ENCODE peak calls at places on chromosomes 6 and 20, in six cellular contexts. One of them, this sample, is unnamed.

GRCh38 chr6:112839525-112839961 is 492.4 kb downstream of the RFPL4B start:
- DNase-seq in GM12878: no peak
- DNase-seq in A549: no peak
- DNase-seq in endothelial cell of umbilical vein: peak; percentile 4
- DNase-seq in K562: no peak
- DNase-seq in HepG2: no peak
- DNase-seq in this sample: no peak

GRCh38 chr6:138600726-138601125 is 101.4 kb upstream of the NHSL1 start:
- DNase-seq in A549: no peak
- DNase-seq in HepG2: no peak
- DNase-seq in K562: no peak
- DNase-seq in endothelial cell of umbilical vein: no peak
- DNase-seq in GM12878: no peak
- DNase-seq in this sample: no peak

GRCh38 chr20:54914995-54915394 is 439.6 kb downstream of the DOK5 start:
- DNase-seq in GM12878: no peak
- DNase-seq in HepG2: no peak
- DNase-seq in A549: no peak
- DNase-seq in endothelial cell of umbilical vein: no peak
- DNase-seq in K562: no peak
- DNase-seq in this sample: no peak

GRCh38 chr6:136508701-136509387 is 41.4 kb downstream of the MAP7 start:
- DNase-seq in HepG2: no peak
- DNase-seq in endothelial cell of umbilical vein: no peak
- DNase-seq in K562: no peak
- DNase-seq in A549: no peak
- DNase-seq in GM12878: no peak
- DNase-seq in this sample: no peak

GRCh38 chr6:12725263-12725662 is 8.7 kb downstream of the PHACTR1 start:
- DNase-seq in endothelial cell of umbilical vein: no peak
- DNase-seq in GM12878: no peak
- DNase-seq in A549: no peak
- DNase-seq in HepG2: no peak
- DNase-seq in K562: no peak
- DNase-seq in this sample: no peak

GRCh38 chr6:133895573-133896343 is 6.8 kb downstream of the TCF21 start:
- DNase-seq in HepG2: no peak
- DNase-seq in endothelial cell of umbilical vein: no peak
- DNase-seq in K562: no peak
- DNase-seq in A549: no peak
- DNase-seq in GM12878: no peak
- DNase-seq in this sample: no peak

GRCh38 chr6:136550330-136551071 is at the start of gene MAP7:
- DNase-seq in GM12878: no peak
- DNase-seq in A549: peak; percentile 80
- DNase-seq in endothelial cell of umbilical vein: peak; percentile 30
- DNase-seq in K562: peak; percentile 93
- DNase-seq in HepG2: no peak
- DNase-seq in this sample: peak; percentile 60

GRCh38 chr6:95578106-95578410 is 723 bp downstream of the MANEA start:
- DNase-seq in GM12878: no peak
- DNase-seq in K562: peak; percentile 9
- DNase-seq in A549: no peak
- DNase-seq in HepG2: peak; percentile 15
- DNase-seq in endothelial cell of umbilical vein: no peak
- DNase-seq in this sample: no peak

GRCh38 chr6:21277601-21278043 is 315.9 kb upstream of the SOX4 start:
- DNase-seq in HepG2: no peak
- DNase-seq in K562: no peak
- DNase-seq in endothelial cell of umbilical vein: no peak
- DNase-seq in GM12878: no peak
- DNase-seq in A549: peak; percentile 3
- DNase-seq in this sample: no peak

GRCh38 chr6:79864421-79864820 is 82.9 kb downstream of the ELOVL4 start:
- DNase-seq in endothelial cell of umbilical vein: no peak
- DNase-seq in GM12878: no peak
- DNase-seq in A549: no peak
- DNase-seq in K562: no peak
- DNase-seq in HepG2: no peak
- DNase-seq in this sample: no peak

GRCh38 chr6:165245287-165245686 is 64.1 kb downstream of the C6orf118 start:
- DNase-seq in GM12878: no peak
- DNase-seq in HepG2: no peak
- DNase-seq in A549: peak; percentile 18
- DNase-seq in endothelial cell of umbilical vein: no peak
- DNase-seq in K562: no peak
- DNase-seq in this sample: peak; percentile 66

GRCh38 chr6:154509421-154510143 is 903 bp downstream of the CNKSR3 start:
- DNase-seq in A549: no peak
- DNase-seq in HepG2: peak; percentile 44
- DNase-seq in GM12878: no peak
- DNase-seq in K562: peak; percentile 63
- DNase-seq in endothelial cell of umbilical vein: peak; percentile 35
- DNase-seq in this sample: no peak

GRCh38 chr6:163406830-163407229 is 7.7 kb upstream of the QKI start:
- DNase-seq in GM12878: no peak
- DNase-seq in endothelial cell of umbilical vein: no peak
- DNase-seq in HepG2: no peak
- DNase-seq in A549: no peak
- DNase-seq in K562: no peak
- DNase-seq in this sample: no peak

GRCh38 chr20:32727663-32728062 is 15.6 kb downstream of the COMMD7 start:
- DNase-seq in HepG2: no peak
- DNase-seq in endothelial cell of umbilical vein: no peak
- DNase-seq in K562: peak; percentile 11
- DNase-seq in GM12878: no peak
- DNase-seq in A549: no peak
- DNase-seq in this sample: no peak

GRCh38 chr20:57065646-57066045 is 200.8 kb downstream of the BMP7 start:
- DNase-seq in K562: no peak
- DNase-seq in A549: no peak
- DNase-seq in HepG2: no peak
- DNase-seq in GM12878: no peak
- DNase-seq in endothelial cell of umbilical vein: no peak
- DNase-seq in this sample: no peak

GRCh38 chr20:11917663-11918062 is at the start of gene BTBD3:
- DNase-seq in endothelial cell of umbilical vein: peak; percentile 86
- DNase-seq in GM12878: no peak
- DNase-seq in A549: no peak
- DNase-seq in HepG2: no peak
- DNase-seq in K562: no peak
- DNase-seq in this sample: no peak

GRCh38 chr20:57350086-57350710 is 857 bp upstream of the RAE1 start:
- DNase-seq in GM12878: no peak
- DNase-seq in endothelial cell of umbilical vein: no peak
- DNase-seq in HepG2: no peak
- DNase-seq in A549: no peak
- DNase-seq in K562: no peak
- DNase-seq in this sample: no peak

GRCh38 chr20:47198254-47198671 is 158.2 kb downstream of the ZMYND8 start:
- DNase-seq in K562: no peak
- DNase-seq in endothelial cell of umbilical vein: no peak
- DNase-seq in HepG2: no peak
- DNase-seq in GM12878: peak; percentile 27
- DNase-seq in A549: no peak
- DNase-seq in this sample: no peak

GRCh38 chr6:13001951-13002350 is 285.4 kb downstream of the PHACTR1 start:
- DNase-seq in A549: no peak
- DNase-seq in HepG2: no peak
- DNase-seq in GM12878: no peak
- DNase-seq in K562: no peak
- DNase-seq in endothelial cell of umbilical vein: no peak
- DNase-seq in this sample: no peak

GRCh38 chr6:152573762-152574161 is 63.4 kb downstream of the SYNE1 start:
- DNase-seq in K562: no peak
- DNase-seq in A549: no peak
- DNase-seq in HepG2: no peak
- DNase-seq in endothelial cell of umbilical vein: no peak
- DNase-seq in GM12878: no peak
- DNase-seq in this sample: no peak

GRCh38 chr6:134352786-134353480 is 35.0 kb upstream of the SGK1 start:
- DNase-seq in HepG2: no peak
- DNase-seq in K562: no peak
- DNase-seq in A549: no peak
- DNase-seq in GM12878: no peak
- DNase-seq in endothelial cell of umbilical vein: no peak
- DNase-seq in this sample: peak; percentile 45

GRCh38 chr6:133741375-133741861 is 147.5 kb upstream of the TCF21 start:
- DNase-seq in HepG2: no peak
- DNase-seq in GM12878: no peak
- DNase-seq in A549: peak; percentile 80
- DNase-seq in K562: no peak
- DNase-seq in endothelial cell of umbilical vein: no peak
- DNase-seq in this sample: no peak

GRCh38 chr6:16055852-16056251 is 73.0 kb upstream of the MYLIP start:
- DNase-seq in A549: no peak
- DNase-seq in GM12878: no peak
- DNase-seq in endothelial cell of umbilical vein: no peak
- DNase-seq in HepG2: no peak
- DNase-seq in K562: no peak
- DNase-seq in this sample: no peak

GRCh38 chr20:34367155-34367554 is 4.1 kb downstream of the ITCH start:
- DNase-seq in HepG2: no peak
- DNase-seq in endothelial cell of umbilical vein: no peak
- DNase-seq in GM12878: no peak
- DNase-seq in K562: no peak
- DNase-seq in A549: no peak
- DNase-seq in this sample: no peak

GRCh38 chr6:92024071-92024470 is 1395.3 kb downstream of the EPHA7 start:
- DNase-seq in HepG2: no peak
- DNase-seq in endothelial cell of umbilical vein: no peak
- DNase-seq in K562: no peak
- DNase-seq in GM12878: no peak
- DNase-seq in A549: no peak
- DNase-seq in this sample: no peak

GRCh38 chr6:168554898-168555617 is 114.1 kb downstream of the SMOC2 start:
- DNase-seq in GM12878: no peak
- DNase-seq in A549: no peak
- DNase-seq in K562: no peak
- DNase-seq in endothelial cell of umbilical vein: no peak
- DNase-seq in HepG2: no peak
- DNase-seq in this sample: no peak

GRCh38 chr6:1613631-1614447 is 4.1 kb downstream of the FOXC1 start:
- DNase-seq in GM12878: no peak
- DNase-seq in A549: no peak
- DNase-seq in endothelial cell of umbilical vein: peak; percentile 64
- DNase-seq in HepG2: no peak
- DNase-seq in K562: no peak
- DNase-seq in this sample: peak; percentile 20

GRCh38 chr6:33112148-33112547 is 36.4 kb downstream of the HLA-DPB1 start:
- DNase-seq in HepG2: peak; percentile 23
- DNase-seq in A549: peak; percentile 10
- DNase-seq in endothelial cell of umbilical vein: peak; percentile 78
- DNase-seq in GM12878: peak; percentile 68
- DNase-seq in K562: peak; percentile 56
- DNase-seq in this sample: peak; percentile 62

GRCh38 chr6:79712616-79713015 is 81.5 kb downstream of the SH3BGRL2 start:
- DNase-seq in endothelial cell of umbilical vein: no peak
- DNase-seq in A549: no peak
- DNase-seq in K562: no peak
- DNase-seq in HepG2: no peak
- DNase-seq in GM12878: no peak
- DNase-seq in this sample: no peak

DNA sequence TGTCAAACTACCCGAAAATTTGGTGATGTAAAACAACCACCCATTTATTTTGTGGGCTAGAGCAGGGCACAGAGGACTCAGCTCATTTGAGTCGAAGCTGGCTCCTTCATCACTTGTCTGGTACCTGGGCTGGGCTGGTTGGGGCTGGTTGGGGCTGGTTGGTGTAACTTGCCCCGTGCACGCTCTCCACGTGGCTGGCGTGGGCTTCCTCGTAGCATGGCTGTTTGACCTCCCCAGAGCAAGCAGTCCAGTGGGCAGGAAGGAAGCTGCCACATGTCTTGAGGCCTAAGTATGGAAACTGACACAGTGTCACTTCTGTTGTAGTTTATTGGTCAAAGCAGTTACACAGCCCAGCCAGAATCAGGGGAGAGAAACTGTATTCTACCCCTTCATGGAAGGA is 27.1 kb downstream of the BCAS4 start:
- DNase-seq in GM12878: no peak
- DNase-seq in A549: no peak
- DNase-seq in endothelial cell of umbilical vein: no peak
- DNase-seq in HepG2: no peak
- DNase-seq in K562: no peak
- DNase-seq in this sample: no peak
- H3K4me3 ChIP-seq in GM12878: no peak overlapping the region
- H3K4me3 ChIP-seq in A549: no peak overlapping the region
- H3K4me3 ChIP-seq in endothelial cell of umbilical vein: no peak overlapping the region
- H3K4me3 ChIP-seq in HepG2: no peak overlapping the region
- H3K4me3 ChIP-seq in K562: no peak overlapping the region
- H3K4me3 ChIP-seq in this sample: no peak overlapping the region

GRCh38 chr6:36916159-36916558 is 30.4 kb downstream of the C6orf89 start:
- DNase-seq in A549: no peak
- DNase-seq in endothelial cell of umbilical vein: no peak
- DNase-seq in HepG2: no peak
- DNase-seq in K562: no peak
- DNase-seq in GM12878: no peak
- DNase-seq in this sample: no peak
- TF ChIP-seq MYC in A549: no peak
- TF ChIP-seq MYC in endothelial cell of umbilical vein: no peak
- TF ChIP-seq MYC in HepG2: no peak
- TF ChIP-seq MYC in K562: no peak
- TF ChIP-seq MYC in GM12878: no peak
- TF ChIP-seq MYC in this sample: no peak

GRCh38 chr20:21968486-21968885 is 263.0 kb downstream of the PAX1 start:
- DNase-seq in HepG2: no peak
- DNase-seq in endothelial cell of umbilical vein: no peak
- DNase-seq in A549: peak; percentile 25
- DNase-seq in GM12878: no peak
- DNase-seq in K562: no peak
- DNase-seq in this sample: no peak
- TF ChIP-seq CTCF in HepG2: peak; percentile 26
- TF ChIP-seq CTCF in endothelial cell of umbilical vein: no peak
- TF ChIP-seq CTCF in A549: no peak
- TF ChIP-seq CTCF in GM12878: no peak
- TF ChIP-seq CTCF in K562: no peak
- TF ChIP-seq CTCF in this sample: no peak

GRCh38 chr20:59996112-59996511 is 37.9 kb downstream of the CDH26 start:
- DNase-seq in endothelial cell of umbilical vein: no peak
- DNase-seq in K562: no peak
- DNase-seq in GM12878: no peak
- DNase-seq in HepG2: no peak
- DNase-seq in A549: no peak
- DNase-seq in this sample: no peak

GRCh38 chr20:59994697-59995122 is 36.5 kb downstream of the CDH26 start:
- DNase-seq in K562: peak; percentile 48
- DNase-seq in A549: peak; percentile 37
- DNase-seq in endothelial cell of umbilical vein: no peak
- DNase-seq in GM12878: no peak
- DNase-seq in HepG2: no peak
- DNase-seq in this sample: no peak

GRCh38 chr20:59992531-59992930 is 34.3 kb downstream of the CDH26 start:
- DNase-seq in HepG2: no peak
- DNase-seq in endothelial cell of umbilical vein: no peak
- DNase-seq in A549: no peak
- DNase-seq in GM12878: no peak
- DNase-seq in K562: no peak
- DNase-seq in this sample: peak; percentile 79

GRCh38 chr20:59997886-59998285 is 39.7 kb downstream of the CDH26 start:
- DNase-seq in HepG2: no peak
- DNase-seq in K562: no peak
- DNase-seq in GM12878: no peak
- DNase-seq in A549: no peak
- DNase-seq in endothelial cell of umbilical vein: no peak
- DNase-seq in this sample: no peak

GRCh38 chr20:59993736-59994484 is 35.7 kb downstream of the CDH26 start:
- DNase-seq in HepG2: no peak
- DNase-seq in endothelial cell of umbilical vein: no peak
- DNase-seq in K562: no peak
- DNase-seq in A549: no peak
- DNase-seq in GM12878: no peak
- DNase-seq in this sample: no peak
- H3K4me3 ChIP-seq in HepG2: no peak overlapping the region
- H3K4me3 ChIP-seq in endothelial cell of umbilical vein: no peak overlapping the region
- H3K4me3 ChIP-seq in K562: no peak overlapping the region
- H3K4me3 ChIP-seq in A549: no peak overlapping the region
- H3K4me3 ChIP-seq in GM12878: no peak overlapping the region
- H3K4me3 ChIP-seq in this sample: no peak overlapping the region

This sample was measured in NB4.